ENCODE peak calls at places on chromosomes 16 and 17, in nine cellular contexts. B is glomerular endothelial cell; Z is HEK293T; W is anterior cingulate cortex; P is RKO; F is CD8-positive, alpha-beta T cell; M is DMS153; S is Peyer's patch; G is hypothalamus. A is an unnamed sample.
A peak's percentile ranks its signal among the peaks of the same experiment; 100 is the strongest.

GRCh38 chr17:80264048-80264792 is 3.6 kb downstream of the RNF213 start:
- DNase-seq in B (no peak), Z (no peak), W (no peak), P (no peak), F (peak; percentile 66), M (no peak), S (no peak), G (no peak), A (no peak)

GRCh38 chr16:72312862-72313261 is 140.9 kb upstream of the PMFBP1 start:
- DNase-seq in B (no peak), Z (no peak), W (no peak), P (no peak), F (no peak), M (no peak), S (no peak), G (peak; percentile 2), A (no peak)

GRCh38 chr17:35068249-35068648 is 4.7 kb upstream of the RFFL start:
- DNase-seq in B (no peak), Z (no peak), W (no peak), P (no peak), F (no peak), M (no peak), S (no peak), G (no peak), A (no peak)

GRCh38 chr17:6544770-6545169 is 11.6 kb downstream of the PITPNM3 start:
- DNase-seq in B (no peak), Z (no peak), W (no peak), P (no peak), F (no peak), M (no peak), S (no peak), G (no peak), A (no peak)

GRCh38 chr17:78174870-78175642 is 6.7 kb downstream of the SYNGR2 start:
- DNase-seq in B (no peak), Z (no peak), W (no peak), P (no peak), F (no peak), M (peak; percentile 51), S (peak; percentile 76), G (no peak), A (no peak)

GRCh38 chr17:77460514-77461046 is 319.8 kb downstream of the SEC14L1 start:
- DNase-seq in B (no peak), Z (no peak), W (no peak), P (no peak), F (no peak), M (no peak), S (no peak), G (no peak), A (no peak)

GRCh38 chr16:4140652-4141051 is 24.4 kb upstream of the ADCY9 start:
- DNase-seq in B (no peak), Z (no peak), W (no peak), P (no peak), F (no peak), M (no peak), S (no peak), G (no peak), A (no peak)

GRCh38 chr17:67290244-67290993 is 45.4 kb upstream of the HELZ start:
- DNase-seq in B (no peak), Z (no peak), W (no peak), P (no peak), F (no peak), M (no peak), S (no peak), G (no peak), A (no peak)

GRCh38 chr17:50150354-50151040 is at the start of gene PPP1R9B:
- DNase-seq in B (no peak), Z (no peak), W (no peak), P (no peak), F (no peak), M (no peak), S (no peak), G (no peak), A (no peak)

GRCh38 chr17:66956941-66957340 is 7.6 kb upstream of the CACNG4 start:
- DNase-seq in B (no peak), Z (no peak), W (no peak), P (no peak), F (no peak), M (no peak), S (no peak), G (no peak), A (no peak)

GRCh38 chr17:57260325-57261083 is 4.2 kb downstream of the MSI2 start:
- DNase-seq in B (no peak), Z (no peak), W (no peak), P (no peak), F (no peak), M (no peak), S (no peak), G (no peak), A (no peak)

GRCh38 chr17:48596735-48597491 is 3.3 kb upstream of the HOXB5 start:
- DNase-seq in B (no peak), Z (no peak), W (no peak), P (peak; percentile 36), F (no peak), M (no peak), S (no peak), G (no peak), A (no peak)

GRCh38 chr16:48535831-48536599 is 74.0 kb downstream of the N4BP1 start:
- DNase-seq in B (no peak), Z (no peak), W (no peak), P (no peak), F (no peak), M (no peak), S (no peak), G (no peak), A (no peak)

A was measured in Panc1.